ENCODE peak calls at places on chromosome 2, in six cellular contexts. One of them, this sample, is unnamed.
A peak's percentile ranks its signal among the peaks of the same experiment; 100 is the strongest.

GRCh38 chr2:22904126-22904684 is 480.8 kb upstream of the KLHL29 start:
- DNase-seq in foreskin fibroblast: no peak
- DNase-seq in cardiac fibroblast: no peak
- DNase-seq in activated naive CD8-positive, alpha-beta T cell treated with anti-CD3 and anti-CD28 coated beads, Interleukin-2, amount 10 ng/mL, durations not matched to agents 7 days and 5 days: no peak
- DNase-seq in fibroblast of pulmonary artery: no peak
- DNase-seq in omental fat pad: no peak
- DNase-seq in this sample: peak; percentile 27

GRCh38 chr2:44470151-44470550 is 108.4 kb downstream of the CAMKMT start:
- DNase-seq in foreskin fibroblast: no peak
- DNase-seq in cardiac fibroblast: no peak
- DNase-seq in activated naive CD8-positive, alpha-beta T cell treated with anti-CD3 and anti-CD28 coated beads, Interleukin-2, amount 10 ng/mL, durations not matched to agents 7 days and 5 days: no peak
- DNase-seq in fibroblast of pulmonary artery: no peak
- DNase-seq in omental fat pad: no peak
- DNase-seq in this sample: no peak

GRCh38 chr2:218019411-218020060 is 16.7 kb upstream of the TNS1 start:
- DNase-seq in foreskin fibroblast: no peak
- DNase-seq in cardiac fibroblast: no peak
- DNase-seq in activated naive CD8-positive, alpha-beta T cell treated with anti-CD3 and anti-CD28 coated beads, Interleukin-2, amount 10 ng/mL, durations not matched to agents 7 days and 5 days: no peak
- DNase-seq in fibroblast of pulmonary artery: no peak
- DNase-seq in omental fat pad: no peak
- DNase-seq in this sample: no peak

GRCh38 chr2:7417845-7418244 is 500.6 kb downstream of the RNF144A start:
- DNase-seq in foreskin fibroblast: no peak
- DNase-seq in cardiac fibroblast: no peak
- DNase-seq in activated naive CD8-positive, alpha-beta T cell treated with anti-CD3 and anti-CD28 coated beads, Interleukin-2, amount 10 ng/mL, durations not matched to agents 7 days and 5 days: no peak
- DNase-seq in fibroblast of pulmonary artery: no peak
- DNase-seq in omental fat pad: no peak
- DNase-seq in this sample: no peak

GRCh38 chr2:197215988-197216979 is 94.3 kb downstream of the ANKRD44 start:
- DNase-seq in foreskin fibroblast: peak; percentile 30
- DNase-seq in cardiac fibroblast: peak; percentile 54
- DNase-seq in activated naive CD8-positive, alpha-beta T cell treated with anti-CD3 and anti-CD28 coated beads, Interleukin-2, amount 10 ng/mL, durations not matched to agents 7 days and 5 days: no peak
- DNase-seq in fibroblast of pulmonary artery: peak; percentile 51
- DNase-seq in omental fat pad: no peak
- DNase-seq in this sample: no peak

GRCh38 chr2:158695287-158695686 is 99.8 kb upstream of the DAPL1 start:
- DNase-seq in foreskin fibroblast: no peak
- DNase-seq in cardiac fibroblast: no peak
- DNase-seq in activated naive CD8-positive, alpha-beta T cell treated with anti-CD3 and anti-CD28 coated beads, Interleukin-2, amount 10 ng/mL, durations not matched to agents 7 days and 5 days: no peak
- DNase-seq in fibroblast of pulmonary artery: no peak
- DNase-seq in omental fat pad: no peak
- DNase-seq in this sample: no peak

GRCh38 chr2:2557448-2557847 is 226.4 kb upstream of the MYT1L start:
- DNase-seq in foreskin fibroblast: no peak
- DNase-seq in cardiac fibroblast: no peak
- DNase-seq in activated naive CD8-positive, alpha-beta T cell treated with anti-CD3 and anti-CD28 coated beads, Interleukin-2, amount 10 ng/mL, durations not matched to agents 7 days and 5 days: no peak
- DNase-seq in fibroblast of pulmonary artery: no peak
- DNase-seq in omental fat pad: no peak
- DNase-seq in this sample: no peak

GRCh38 chr2:25255745-25256485 is 85.8 kb downstream of the DNMT3A start:
- DNase-seq in foreskin fibroblast: no peak
- DNase-seq in cardiac fibroblast: no peak
- DNase-seq in activated naive CD8-positive, alpha-beta T cell treated with anti-CD3 and anti-CD28 coated beads, Interleukin-2, amount 10 ng/mL, durations not matched to agents 7 days and 5 days: no peak
- DNase-seq in fibroblast of pulmonary artery: no peak
- DNase-seq in omental fat pad: no peak
- DNase-seq in this sample: no peak

GRCh38 chr2:20930928-20931327 is 108.0 kb upstream of the LDAH start:
- DNase-seq in foreskin fibroblast: peak; percentile 14
- DNase-seq in cardiac fibroblast: peak; percentile 66
- DNase-seq in activated naive CD8-positive, alpha-beta T cell treated with anti-CD3 and anti-CD28 coated beads, Interleukin-2, amount 10 ng/mL, durations not matched to agents 7 days and 5 days: no peak
- DNase-seq in fibroblast of pulmonary artery: peak; percentile 8
- DNase-seq in omental fat pad: no peak
- DNase-seq in this sample: peak; percentile 64

GRCh38 chr2:109478906-109479493 is 134.8 kb downstream of the SEPTIN10 start:
- DNase-seq in foreskin fibroblast: no peak
- DNase-seq in cardiac fibroblast: no peak
- DNase-seq in activated naive CD8-positive, alpha-beta T cell treated with anti-CD3 and anti-CD28 coated beads, Interleukin-2, amount 10 ng/mL, durations not matched to agents 7 days and 5 days: no peak
- DNase-seq in fibroblast of pulmonary artery: no peak
- DNase-seq in omental fat pad: no peak
- DNase-seq in this sample: no peak

GRCh38 chr2:227908266-227909054 is 37.0 kb downstream of the DAW1 start:
- DNase-seq in foreskin fibroblast: peak; percentile 28
- DNase-seq in cardiac fibroblast: peak; percentile 80
- DNase-seq in activated naive CD8-positive, alpha-beta T cell treated with anti-CD3 and anti-CD28 coated beads, Interleukin-2, amount 10 ng/mL, durations not matched to agents 7 days and 5 days: no peak
- DNase-seq in fibroblast of pulmonary artery: peak; percentile 50
- DNase-seq in omental fat pad: no peak
- DNase-seq in this sample: no peak

GRCh38 chr2:126719191-126720030 is 63.5 kb downstream of the GYPC start:
- DNase-seq in foreskin fibroblast: no peak
- DNase-seq in cardiac fibroblast: no peak
- DNase-seq in activated naive CD8-positive, alpha-beta T cell treated with anti-CD3 and anti-CD28 coated beads, Interleukin-2, amount 10 ng/mL, durations not matched to agents 7 days and 5 days: no peak
- DNase-seq in fibroblast of pulmonary artery: no peak
- DNase-seq in omental fat pad: no peak
- DNase-seq in this sample: no peak

GRCh38 chr2:224308267-224308911 is 93.5 kb downstream of the FAM124B start:
- DNase-seq in foreskin fibroblast: no peak
- DNase-seq in cardiac fibroblast: no peak
- DNase-seq in activated naive CD8-positive, alpha-beta T cell treated with anti-CD3 and anti-CD28 coated beads, Interleukin-2, amount 10 ng/mL, durations not matched to agents 7 days and 5 days: no peak
- DNase-seq in fibroblast of pulmonary artery: no peak
- DNase-seq in omental fat pad: no peak
- DNase-seq in this sample: no peak

GRCh38 chr2:207768168-207768890 is 1.4 kb downstream of the FZD5 start:
- DNase-seq in foreskin fibroblast: peak; percentile 33
- DNase-seq in cardiac fibroblast: peak; percentile 51
- DNase-seq in activated naive CD8-positive, alpha-beta T cell treated with anti-CD3 and anti-CD28 coated beads, Interleukin-2, amount 10 ng/mL, durations not matched to agents 7 days and 5 days: peak; percentile 56
- DNase-seq in fibroblast of pulmonary artery: peak; percentile 40
- DNase-seq in omental fat pad: no peak
- DNase-seq in this sample: peak; percentile 52

GRCh38 chr2:52335727-52336126 is 1303.8 kb upstream of the NRXN1 start:
- DNase-seq in foreskin fibroblast: no peak
- DNase-seq in cardiac fibroblast: no peak
- DNase-seq in activated naive CD8-positive, alpha-beta T cell treated with anti-CD3 and anti-CD28 coated beads, Interleukin-2, amount 10 ng/mL, durations not matched to agents 7 days and 5 days: no peak
- DNase-seq in fibroblast of pulmonary artery: no peak
- DNase-seq in omental fat pad: no peak
- DNase-seq in this sample: no peak

GRCh38 chr2:165277295-165277694 is 38.1 kb downstream of the SCN2A start:
- DNase-seq in foreskin fibroblast: no peak
- DNase-seq in cardiac fibroblast: peak; percentile 19
- DNase-seq in activated naive CD8-positive, alpha-beta T cell treated with anti-CD3 and anti-CD28 coated beads, Interleukin-2, amount 10 ng/mL, durations not matched to agents 7 days and 5 days: no peak
- DNase-seq in fibroblast of pulmonary artery: peak; percentile 3
- DNase-seq in omental fat pad: no peak
- DNase-seq in this sample: no peak

GRCh38 chr2:121151311-121152109 is 133.5 kb downstream of the TFCP2L1 start:
- DNase-seq in foreskin fibroblast: no peak
- DNase-seq in cardiac fibroblast: no peak
- DNase-seq in activated naive CD8-positive, alpha-beta T cell treated with anti-CD3 and anti-CD28 coated beads, Interleukin-2, amount 10 ng/mL, durations not matched to agents 7 days and 5 days: no peak
- DNase-seq in fibroblast of pulmonary artery: no peak
- DNase-seq in omental fat pad: no peak
- DNase-seq in this sample: no peak

GRCh38 chr2:68811364-68811763 is 59.8 kb downstream of the BMP10 start:
- DNase-seq in foreskin fibroblast: no peak
- DNase-seq in cardiac fibroblast: peak; percentile 39
- DNase-seq in activated naive CD8-positive, alpha-beta T cell treated with anti-CD3 and anti-CD28 coated beads, Interleukin-2, amount 10 ng/mL, durations not matched to agents 7 days and 5 days: no peak
- DNase-seq in fibroblast of pulmonary artery: peak; percentile 67
- DNase-seq in omental fat pad: no peak
- DNase-seq in this sample: peak; percentile 51

GRCh38 chr2:72117029-72117428 is 30.6 kb downstream of the CYP26B1 start:
- DNase-seq in foreskin fibroblast: no peak
- DNase-seq in cardiac fibroblast: no peak
- DNase-seq in activated naive CD8-positive, alpha-beta T cell treated with anti-CD3 and anti-CD28 coated beads, Interleukin-2, amount 10 ng/mL, durations not matched to agents 7 days and 5 days: no peak
- DNase-seq in fibroblast of pulmonary artery: no peak
- DNase-seq in omental fat pad: no peak
- DNase-seq in this sample: no peak

GRCh38 chr2:71156531-71156930 is 26.1 kb downstream of the MPHOSPH10 start:
- DNase-seq in foreskin fibroblast: peak; percentile 25
- DNase-seq in cardiac fibroblast: peak; percentile 13
- DNase-seq in activated naive CD8-positive, alpha-beta T cell treated with anti-CD3 and anti-CD28 coated beads, Interleukin-2, amount 10 ng/mL, durations not matched to agents 7 days and 5 days: no peak
- DNase-seq in fibroblast of pulmonary artery: peak; percentile 31
- DNase-seq in omental fat pad: no peak
- DNase-seq in this sample: peak; percentile 30

GRCh38 chr2:109271920-109272319 is 142.9 kb downstream of the SH3RF3 start:
- DNase-seq in foreskin fibroblast: no peak
- DNase-seq in cardiac fibroblast: no peak
- DNase-seq in activated naive CD8-positive, alpha-beta T cell treated with anti-CD3 and anti-CD28 coated beads, Interleukin-2, amount 10 ng/mL, durations not matched to agents 7 days and 5 days: no peak
- DNase-seq in fibroblast of pulmonary artery: no peak
- DNase-seq in omental fat pad: no peak
- DNase-seq in this sample: no peak

GRCh38 chr2:133338224-133338623 is 230.0 kb downstream of the NCKAP5 start:
- DNase-seq in foreskin fibroblast: no peak
- DNase-seq in cardiac fibroblast: no peak
- DNase-seq in activated naive CD8-positive, alpha-beta T cell treated with anti-CD3 and anti-CD28 coated beads, Interleukin-2, amount 10 ng/mL, durations not matched to agents 7 days and 5 days: no peak
- DNase-seq in fibroblast of pulmonary artery: no peak
- DNase-seq in omental fat pad: no peak
- DNase-seq in this sample: no peak

GRCh38 chr2:53672881-53673522 is 94.6 kb upstream of the CHAC2 start:
- DNase-seq in foreskin fibroblast: peak; percentile 6
- DNase-seq in cardiac fibroblast: peak; percentile 43
- DNase-seq in activated naive CD8-positive, alpha-beta T cell treated with anti-CD3 and anti-CD28 coated beads, Interleukin-2, amount 10 ng/mL, durations not matched to agents 7 days and 5 days: no peak
- DNase-seq in fibroblast of pulmonary artery: no peak
- DNase-seq in omental fat pad: no peak
- DNase-seq in this sample: peak; percentile 47

GRCh38 chr2:219475697-219476604 is 22.7 kb upstream of the GMPPA start:
- DNase-seq in foreskin fibroblast: no peak
- DNase-seq in cardiac fibroblast: peak; percentile 66
- DNase-seq in activated naive CD8-positive, alpha-beta T cell treated with anti-CD3 and anti-CD28 coated beads, Interleukin-2, amount 10 ng/mL, durations not matched to agents 7 days and 5 days: peak; percentile 77
- DNase-seq in fibroblast of pulmonary artery: peak; percentile 61
- DNase-seq in omental fat pad: peak; percentile 60
- DNase-seq in this sample: peak; percentile 85

GRCh38 chr2:47043142-47043890 is 111.8 kb downstream of the STPG4 start:
- DNase-seq in foreskin fibroblast: peak; percentile 99
- DNase-seq in cardiac fibroblast: peak; percentile 96
- DNase-seq in activated naive CD8-positive, alpha-beta T cell treated with anti-CD3 and anti-CD28 coated beads, Interleukin-2, amount 10 ng/mL, durations not matched to agents 7 days and 5 days: no peak
- DNase-seq in fibroblast of pulmonary artery: peak; percentile 91
- DNase-seq in omental fat pad: no peak
- DNase-seq in this sample: peak; percentile 93

GRCh38 chr2:85221291-85221690 is 88.1 kb downstream of the TCF7L1 start:
- DNase-seq in foreskin fibroblast: peak; percentile 44
- DNase-seq in cardiac fibroblast: no peak
- DNase-seq in activated naive CD8-positive, alpha-beta T cell treated with anti-CD3 and anti-CD28 coated beads, Interleukin-2, amount 10 ng/mL, durations not matched to agents 7 days and 5 days: no peak
- DNase-seq in fibroblast of pulmonary artery: no peak
- DNase-seq in omental fat pad: no peak
- DNase-seq in this sample: no peak

GRCh38 chr2:216777637-216778273 is 82.1 kb downstream of the TNP1 start:
- DNase-seq in foreskin fibroblast: peak; percentile 4
- DNase-seq in cardiac fibroblast: peak; percentile 73
- DNase-seq in activated naive CD8-positive, alpha-beta T cell treated with anti-CD3 and anti-CD28 coated beads, Interleukin-2, amount 10 ng/mL, durations not matched to agents 7 days and 5 days: peak; percentile 44
- DNase-seq in fibroblast of pulmonary artery: peak; percentile 55
- DNase-seq in omental fat pad: no peak
- DNase-seq in this sample: peak; percentile 32

GRCh38 chr2:85257359-85258193 is 70.2 kb downstream of the TGOLN2 start:
- DNase-seq in foreskin fibroblast: no peak
- DNase-seq in cardiac fibroblast: no peak
- DNase-seq in activated naive CD8-positive, alpha-beta T cell treated with anti-CD3 and anti-CD28 coated beads, Interleukin-2, amount 10 ng/mL, durations not matched to agents 7 days and 5 days: no peak
- DNase-seq in fibroblast of pulmonary artery: no peak
- DNase-seq in omental fat pad: no peak
- DNase-seq in this sample: peak; percentile 40

GRCh38 chr2:65231892-65232477 is 4.4 kb downstream of the ACTR2 start:
- DNase-seq in foreskin fibroblast: peak; percentile 52
- DNase-seq in cardiac fibroblast: peak; percentile 66
- DNase-seq in activated naive CD8-positive, alpha-beta T cell treated with anti-CD3 and anti-CD28 coated beads, Interleukin-2, amount 10 ng/mL, durations not matched to agents 7 days and 5 days: no peak
- DNase-seq in fibroblast of pulmonary artery: peak; percentile 26
- DNase-seq in omental fat pad: no peak
- DNase-seq in this sample: peak; percentile 40

GRCh38 chr2:214706986-214707385 is 102.5 kb downstream of the BARD1 start:
- DNase-seq in foreskin fibroblast: no peak
- DNase-seq in cardiac fibroblast: no peak
- DNase-seq in activated naive CD8-positive, alpha-beta T cell treated with anti-CD3 and anti-CD28 coated beads, Interleukin-2, amount 10 ng/mL, durations not matched to agents 7 days and 5 days: no peak
- DNase-seq in fibroblast of pulmonary artery: peak; percentile 62
- DNase-seq in omental fat pad: no peak
- DNase-seq in this sample: no peak

GRCh38 chr2:12534646-12535263 is 182.0 kb upstream of the TRIB2 start:
- DNase-seq in foreskin fibroblast: peak; percentile 89
- DNase-seq in cardiac fibroblast: peak; percentile 94
- DNase-seq in activated naive CD8-positive, alpha-beta T cell treated with anti-CD3 and anti-CD28 coated beads, Interleukin-2, amount 10 ng/mL, durations not matched to agents 7 days and 5 days: no peak
- DNase-seq in fibroblast of pulmonary artery: peak; percentile 87
- DNase-seq in omental fat pad: no peak
- DNase-seq in this sample: peak; percentile 85

GRCh38 chr2:217790681-217791392 is 212.0 kb downstream of the TNS1 start:
- DNase-seq in foreskin fibroblast: peak; percentile 77
- DNase-seq in cardiac fibroblast: peak; percentile 79
- DNase-seq in activated naive CD8-positive, alpha-beta T cell treated with anti-CD3 and anti-CD28 coated beads, Interleukin-2, amount 10 ng/mL, durations not matched to agents 7 days and 5 days: no peak
- DNase-seq in fibroblast of pulmonary artery: peak; percentile 64
- DNase-seq in omental fat pad: no peak
- DNase-seq in this sample: peak; percentile 68

GRCh38 chr2:59232394-59233165 is 991.5 kb upstream of the FANCL start:
- DNase-seq in foreskin fibroblast: no peak
- DNase-seq in cardiac fibroblast: no peak
- DNase-seq in activated naive CD8-positive, alpha-beta T cell treated with anti-CD3 and anti-CD28 coated beads, Interleukin-2, amount 10 ng/mL, durations not matched to agents 7 days and 5 days: no peak
- DNase-seq in fibroblast of pulmonary artery: no peak
- DNase-seq in omental fat pad: no peak
- DNase-seq in this sample: no peak

GRCh38 chr2:215499330-215499729 is 63.5 kb upstream of the FN1 start:
- DNase-seq in foreskin fibroblast: peak; percentile 42
- DNase-seq in cardiac fibroblast: peak; percentile 81
- DNase-seq in activated naive CD8-positive, alpha-beta T cell treated with anti-CD3 and anti-CD28 coated beads, Interleukin-2, amount 10 ng/mL, durations not matched to agents 7 days and 5 days: no peak
- DNase-seq in fibroblast of pulmonary artery: peak; percentile 41
- DNase-seq in omental fat pad: no peak
- DNase-seq in this sample: peak; percentile 32

GRCh38 chr2:124001681-124002080 is 23.4 kb upstream of the CNTNAP5 start:
- DNase-seq in foreskin fibroblast: no peak
- DNase-seq in cardiac fibroblast: no peak
- DNase-seq in activated naive CD8-positive, alpha-beta T cell treated with anti-CD3 and anti-CD28 coated beads, Interleukin-2, amount 10 ng/mL, durations not matched to agents 7 days and 5 days: no peak
- DNase-seq in fibroblast of pulmonary artery: no peak
- DNase-seq in omental fat pad: no peak
- DNase-seq in this sample: no peak

GRCh38 chr2:24104906-24105305 is 18.2 kb downstream of the PFN4 start:
- DNase-seq in foreskin fibroblast: no peak
- DNase-seq in cardiac fibroblast: no peak
- DNase-seq in activated naive CD8-positive, alpha-beta T cell treated with anti-CD3 and anti-CD28 coated beads, Interleukin-2, amount 10 ng/mL, durations not matched to agents 7 days and 5 days: no peak
- DNase-seq in fibroblast of pulmonary artery: no peak
- DNase-seq in omental fat pad: no peak
- DNase-seq in this sample: no peak

GRCh38 chr2:143193121-143193520 is 63.9 kb downstream of the ARHGAP15 start:
- DNase-seq in foreskin fibroblast: no peak
- DNase-seq in cardiac fibroblast: no peak
- DNase-seq in activated naive CD8-positive, alpha-beta T cell treated with anti-CD3 and anti-CD28 coated beads, Interleukin-2, amount 10 ng/mL, durations not matched to agents 7 days and 5 days: no peak
- DNase-seq in fibroblast of pulmonary artery: no peak
- DNase-seq in omental fat pad: no peak
- DNase-seq in this sample: no peak